ENCODE peak calls at places on chromosome 2, in four cellular contexts. One of them, this sample, is unnamed.

GRCh38 chr2:196565106-196565505 is 74.4 kb upstream of the CCDC150 start:
- DNase-seq in RWPE1: no peak
- DNase-seq in transverse colon: no peak
- DNase-seq in astrocyte: no peak
- DNase-seq in this sample: no peak

GRCh38 chr2:193141-193552 is 70.7 kb downstream of the SH3YL1 start:
- DNase-seq in RWPE1: peak; percentile 37
- DNase-seq in transverse colon: no peak
- DNase-seq in astrocyte: no peak
- DNase-seq in this sample: no peak

GRCh38 chr2:37585295-37585908 is 86.0 kb downstream of the CDC42EP3 start:
- DNase-seq in transverse colon: peak; percentile 22
- DNase-seq in astrocyte: no peak
- DNase-seq in RWPE1: no peak
- DNase-seq in this sample: no peak

GRCh38 chr2:1306687-1307516 is 106.4 kb upstream of the TPO start:
- DNase-seq in astrocyte: no peak
- DNase-seq in transverse colon: no peak
- DNase-seq in RWPE1: no peak
- DNase-seq in this sample: no peak

GRCh38 chr2:86017901-86018896 is 87.5 kb downstream of the POLR1A start:
- DNase-seq in RWPE1: peak; percentile 48
- DNase-seq in transverse colon: peak; percentile 24
- DNase-seq in astrocyte: peak; percentile 27
- DNase-seq in this sample: no peak

GRCh38 chr2:207256476-207257207 is 90.9 kb upstream of the KLF7 start:
- DNase-seq in transverse colon: no peak
- DNase-seq in astrocyte: peak; percentile 80
- DNase-seq in RWPE1: no peak
- DNase-seq in this sample: peak; percentile 72

GRCh38 chr2:217993817-217994459 is 8.9 kb downstream of the TNS1 start:
- DNase-seq in astrocyte: no peak
- DNase-seq in RWPE1: no peak
- DNase-seq in transverse colon: peak; percentile 66
- DNase-seq in this sample: peak; percentile 27

GRCh38 chr2:42359894-42360483 is 1.0 kb downstream of the COX7A2L start:
- DNase-seq in RWPE1: no peak
- DNase-seq in astrocyte: no peak
- DNase-seq in transverse colon: no peak
- DNase-seq in this sample: no peak

GRCh38 chr2:20629181-20629580 is 21.7 kb downstream of the HS1BP3 start:
- DNase-seq in transverse colon: no peak
- DNase-seq in astrocyte: no peak
- DNase-seq in RWPE1: no peak
- DNase-seq in this sample: no peak

GRCh38 chr2:3341336-3341735 is 36.3 kb downstream of the EIPR1 start:
- DNase-seq in astrocyte: no peak
- DNase-seq in RWPE1: no peak
- DNase-seq in transverse colon: no peak
- DNase-seq in this sample: no peak

GRCh38 chr2:231683292-231683898 is 24.9 kb upstream of the PTMA start:
- DNase-seq in RWPE1: no peak
- DNase-seq in astrocyte: no peak
- DNase-seq in transverse colon: no peak
- DNase-seq in this sample: no peak

GRCh38 chr2:15675456-15676195 is 84.0 kb downstream of the DDX1 start:
- DNase-seq in astrocyte: no peak
- DNase-seq in transverse colon: no peak
- DNase-seq in RWPE1: peak; percentile 57
- DNase-seq in this sample: no peak

GRCh38 chr2:113142290-113142689 is 14.9 kb downstream of the IL1RN start:
- DNase-seq in astrocyte: no peak
- DNase-seq in RWPE1: no peak
- DNase-seq in transverse colon: no peak
- DNase-seq in this sample: no peak

GRCh38 chr2:224217962-224218347 is 178.9 kb upstream of the SERPINE2 start:
- DNase-seq in RWPE1: no peak
- DNase-seq in astrocyte: peak; percentile 93
- DNase-seq in transverse colon: no peak
- DNase-seq in this sample: peak; percentile 87

GRCh38 chr2:11984556-11985158 is 238.2 kb downstream of the LPIN1 start:
- DNase-seq in RWPE1: no peak
- DNase-seq in astrocyte: no peak
- DNase-seq in transverse colon: no peak
- DNase-seq in this sample: no peak

GRCh38 chr2:189407944-189408209 is 33.4 kb upstream of the WDR75 start:
- DNase-seq in RWPE1: no peak
- DNase-seq in astrocyte: no peak
- DNase-seq in transverse colon: no peak
- DNase-seq in this sample: no peak
- H3K27ac ChIP-seq in RWPE1: no peak overlapping the region
- H3K27ac ChIP-seq in astrocyte: peak overlapping the region; percentile 88
- H3K27ac ChIP-seq in transverse colon: peak overlapping the region; percentile 76
- H3K27ac ChIP-seq in this sample: peak overlapping the region; percentile 89

GRCh38 chr2:219028141-219028540 is 13.2 kb downstream of the CFAP65 start:
- DNase-seq in astrocyte: no peak
- DNase-seq in RWPE1: no peak
- DNase-seq in transverse colon: no peak
- DNase-seq in this sample: no peak

GRCh38 chr2:219025637-219026585 is 15.4 kb downstream of the CFAP65 start:
- DNase-seq in RWPE1: no peak
- DNase-seq in astrocyte: no peak
- DNase-seq in transverse colon: no peak
- DNase-seq in this sample: no peak

GRCh38 chr2:219028996-219029828 is 12.1 kb downstream of the CFAP65 start:
- DNase-seq in astrocyte: no peak
- DNase-seq in transverse colon: no peak
- DNase-seq in RWPE1: no peak
- DNase-seq in this sample: no peak

GRCh38 chr2:219027511-219028055 is 13.7 kb downstream of the CFAP65 start:
- DNase-seq in astrocyte: no peak
- DNase-seq in RWPE1: no peak
- DNase-seq in transverse colon: no peak
- DNase-seq in this sample: no peak

DNA sequence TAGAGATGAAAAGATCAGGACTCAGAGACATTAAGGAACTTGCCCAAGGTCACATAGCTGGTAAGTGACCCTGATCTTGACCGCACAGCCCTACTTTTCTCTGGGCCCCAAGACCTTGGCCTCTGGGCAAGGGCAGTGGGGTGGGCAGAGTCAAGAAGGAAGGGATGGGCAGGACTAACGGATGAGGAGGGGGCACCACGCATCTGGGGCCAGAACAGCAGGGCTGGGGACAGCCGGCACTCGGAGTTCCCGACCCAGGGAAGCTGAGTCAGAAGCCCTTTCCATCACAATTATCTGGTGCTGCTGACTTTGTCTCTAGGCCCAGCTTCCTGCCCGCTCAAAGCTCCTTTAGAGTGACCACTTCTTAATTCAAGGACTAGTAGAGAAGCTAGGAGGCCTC is 14.4 kb downstream of the CFAP65 start:
- DNase-seq in RWPE1: no peak
- DNase-seq in astrocyte: no peak
- DNase-seq in transverse colon: no peak
- DNase-seq in this sample: no peak
- H3K27ac ChIP-seq in RWPE1: no peak overlapping the region
- H3K27ac ChIP-seq in astrocyte: no peak overlapping the region
- H3K27ac ChIP-seq in transverse colon: no peak overlapping the region
- H3K27ac ChIP-seq in this sample: no peak overlapping the region

GRCh38 chr2:128282246-128282975 is 36.3 kb downstream of the HS6ST1 start:
- DNase-seq in transverse colon: no peak
- DNase-seq in RWPE1: no peak
- DNase-seq in astrocyte: no peak
- DNase-seq in this sample: no peak
- H3K27ac ChIP-seq in transverse colon: peak overlapping the region; percentile 1
- H3K27ac ChIP-seq in RWPE1: peak overlapping the region; percentile 52
- H3K27ac ChIP-seq in astrocyte: no peak overlapping the region
- H3K27ac ChIP-seq in this sample: no peak overlapping the region

GRCh38 chr2:39546409-39546808 is 109.3 kb upstream of the MAP4K3 start:
- DNase-seq in astrocyte: no peak
- DNase-seq in RWPE1: no peak
- DNase-seq in transverse colon: no peak
- DNase-seq in this sample: no peak
- H3K27ac ChIP-seq in astrocyte: no peak overlapping the region
- H3K27ac ChIP-seq in RWPE1: no peak overlapping the region
- H3K27ac ChIP-seq in transverse colon: no peak overlapping the region
- H3K27ac ChIP-seq in this sample: no peak overlapping the region

GRCh38 chr2:187294043-187294442 is 154.0 kb downstream of the CALCRL start:
- DNase-seq in astrocyte: no peak
- DNase-seq in RWPE1: no peak
- DNase-seq in transverse colon: no peak
- DNase-seq in this sample: no peak

GRCh38 chr2:187302146-187302545 is 145.9 kb downstream of the CALCRL start:
- DNase-seq in transverse colon: no peak
- DNase-seq in astrocyte: peak; percentile 10
- DNase-seq in RWPE1: no peak
- DNase-seq in this sample: no peak

GRCh38 chr2:187299122-187299906 is 148.7 kb downstream of the CALCRL start:
- DNase-seq in transverse colon: no peak
- DNase-seq in RWPE1: peak; percentile 3
- DNase-seq in astrocyte: no peak
- DNase-seq in this sample: no peak

GRCh38 chr2:187297806-187298205 is 150.2 kb downstream of the CALCRL start:
- DNase-seq in transverse colon: no peak
- DNase-seq in astrocyte: no peak
- DNase-seq in RWPE1: no peak
- DNase-seq in this sample: no peak

GRCh38 chr2:187296869-187297268 is 151.2 kb downstream of the CALCRL start:
- DNase-seq in transverse colon: no peak
- DNase-seq in astrocyte: no peak
- DNase-seq in RWPE1: no peak
- DNase-seq in this sample: no peak
- H3K27ac ChIP-seq in transverse colon: no peak overlapping the region
- H3K27ac ChIP-seq in astrocyte: no peak overlapping the region
- H3K27ac ChIP-seq in RWPE1: no peak overlapping the region
- H3K27ac ChIP-seq in this sample: no peak overlapping the region

GRCh38 chr2:174535757-174536703 is 49.2 kb upstream of the GPR155 start:
- DNase-seq in RWPE1: no peak
- DNase-seq in astrocyte: no peak
- DNase-seq in transverse colon: peak; percentile 13
- DNase-seq in this sample: no peak
- H3K27ac ChIP-seq in RWPE1: no peak overlapping the region
- H3K27ac ChIP-seq in astrocyte: no peak overlapping the region
- H3K27ac ChIP-seq in transverse colon: no peak overlapping the region
- H3K27ac ChIP-seq in this sample: no peak overlapping the region

GRCh38 chr2:8527676-8528075 is 154.2 kb upstream of the ID2 start:
- DNase-seq in RWPE1: no peak
- DNase-seq in transverse colon: no peak
- DNase-seq in astrocyte: no peak
- DNase-seq in this sample: no peak

GRCh38 chr2:8525582-8526402 is 156.1 kb upstream of the ID2 start:
- DNase-seq in transverse colon: peak; percentile 90
- DNase-seq in astrocyte: peak; percentile 48
- DNase-seq in RWPE1: peak; percentile 16
- DNase-seq in this sample: peak; percentile 16

GRCh38 chr2:8525236-8525581 is 156.6 kb upstream of the ID2 start:
- DNase-seq in astrocyte: no peak
- DNase-seq in RWPE1: no peak
- DNase-seq in transverse colon: no peak
- DNase-seq in this sample: no peak

GRCh38 chr2:8526403-8526696 is 155.5 kb upstream of the ID2 start:
- DNase-seq in transverse colon: no peak
- DNase-seq in astrocyte: no peak
- DNase-seq in RWPE1: no peak
- DNase-seq in this sample: no peak

GRCh38 chr2:8527031-8527430 is 154.8 kb upstream of the ID2 start:
- DNase-seq in RWPE1: no peak
- DNase-seq in astrocyte: no peak
- DNase-seq in transverse colon: no peak
- DNase-seq in this sample: no peak
- H3K27ac ChIP-seq in RWPE1: no peak overlapping the region
- H3K27ac ChIP-seq in astrocyte: no peak overlapping the region
- H3K27ac ChIP-seq in transverse colon: no peak overlapping the region
- H3K27ac ChIP-seq in this sample: no peak overlapping the region

GRCh38 chr2:30368258-30368657 is 78.8 kb upstream of the LCLAT1 start:
- DNase-seq in transverse colon: no peak
- DNase-seq in astrocyte: peak; percentile 91
- DNase-seq in RWPE1: no peak
- DNase-seq in this sample: no peak

GRCh38 chr2:30367232-30368070 is 79.6 kb upstream of the LCLAT1 start:
- DNase-seq in transverse colon: no peak
- DNase-seq in astrocyte: peak; percentile 46
- DNase-seq in RWPE1: no peak
- DNase-seq in this sample: peak; percentile 10

GRCh38 chr2:30363406-30363805 is 83.6 kb upstream of the LCLAT1 start:
- DNase-seq in RWPE1: no peak
- DNase-seq in transverse colon: no peak
- DNase-seq in astrocyte: no peak
- DNase-seq in this sample: no peak

GRCh38 chr2:30365201-30365600 is 81.8 kb upstream of the LCLAT1 start:
- DNase-seq in transverse colon: no peak
- DNase-seq in astrocyte: no peak
- DNase-seq in RWPE1: no peak
- DNase-seq in this sample: no peak

DNA sequence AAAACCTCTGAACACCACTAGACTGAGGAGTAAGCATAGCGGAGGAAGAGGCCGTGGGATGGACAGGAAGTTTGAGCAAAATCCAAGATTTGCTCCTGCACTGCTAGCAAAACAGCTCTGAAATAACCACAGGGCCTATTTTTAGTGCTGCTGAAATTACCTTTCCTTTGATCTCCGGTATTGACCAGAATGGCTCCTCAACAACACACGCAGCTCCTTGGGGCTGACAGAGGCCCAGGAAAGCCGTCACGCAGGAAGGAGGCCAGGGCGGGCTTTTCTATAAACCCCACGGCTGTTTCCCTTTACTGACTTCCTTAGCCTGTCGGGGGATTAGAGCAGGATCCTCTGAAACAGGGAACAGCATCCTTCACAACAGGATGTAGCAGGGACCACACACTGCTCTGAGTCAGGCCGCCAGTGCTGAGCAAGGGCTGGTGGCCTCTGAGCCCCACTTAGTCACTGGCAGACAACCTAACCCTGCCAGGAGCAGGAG is 80.8 kb upstream of the LCLAT1 start:
- DNase-seq in transverse colon: no peak
- DNase-seq in RWPE1: no peak
- DNase-seq in astrocyte: peak; percentile 44
- DNase-seq in this sample: peak; percentile 29
- H3K27ac ChIP-seq in transverse colon: no peak overlapping the region
- H3K27ac ChIP-seq in RWPE1: no peak overlapping the region
- H3K27ac ChIP-seq in astrocyte: peak overlapping the region; percentile 70
- H3K27ac ChIP-seq in this sample: no peak overlapping the region